ENCODE peak calls at places on chromosomes 12 and 14, in four cellular contexts. One of them, this sample, is unnamed.

GRCh38 chr14:28102814-28103213 is 663.8 kb upstream of the FOXG1 start:
- DNase-seq in K562: no peak
- DNase-seq in H1: no peak
- DNase-seq in HepG2: no peak
- DNase-seq in this sample: no peak

GRCh38 chr14:88518592-88519512 is 36.0 kb downstream of the PTPN21 start:
- DNase-seq in K562: no peak
- DNase-seq in H1: no peak
- DNase-seq in HepG2: no peak
- DNase-seq in this sample: no peak

GRCh38 chr14:74380845-74381244 is 32.6 kb downstream of the VRTN start:
- DNase-seq in K562: no peak
- DNase-seq in H1: no peak
- DNase-seq in HepG2: no peak
- DNase-seq in this sample: no peak

GRCh38 chr12:54306925-54307731 is 6.3 kb upstream of the NFE2 start:
- DNase-seq in K562: peak; percentile 91
- DNase-seq in H1: no peak
- DNase-seq in HepG2: peak; percentile 58
- DNase-seq in this sample: peak; percentile 59

GRCh38 chr14:93005135-93005813 is 82.3 kb downstream of the CHGA start:
- DNase-seq in K562: no peak
- DNase-seq in H1: no peak
- DNase-seq in HepG2: no peak
- DNase-seq in this sample: no peak

GRCh38 chr14:65656554-65656953 is 244.0 kb downstream of the FUT8 start:
- DNase-seq in K562: no peak
- DNase-seq in H1: no peak
- DNase-seq in HepG2: no peak
- DNase-seq in this sample: no peak

GRCh38 chr12:23084236-23084995 is 459.4 kb downstream of the ETNK1 start:
- DNase-seq in K562: peak; percentile 8
- DNase-seq in H1: no peak
- DNase-seq in HepG2: peak; percentile 6
- DNase-seq in this sample: peak; percentile 59

GRCh38 chr14:53850714-53851296 is 105.8 kb downstream of the BMP4 start:
- DNase-seq in K562: no peak
- DNase-seq in H1: no peak
- DNase-seq in HepG2: peak; percentile 91
- DNase-seq in this sample: peak; percentile 75

GRCh38 chr12:96497800-96498199 is 8.4 kb downstream of the CFAP54 start:
- DNase-seq in K562: no peak
- DNase-seq in H1: no peak
- DNase-seq in HepG2: no peak
- DNase-seq in this sample: no peak

GRCh38 chr12:109735825-109736551 is 22.4 kb downstream of the FAM222A start:
- DNase-seq in K562: no peak
- DNase-seq in H1: no peak
- DNase-seq in HepG2: no peak
- DNase-seq in this sample: no peak

GRCh38 chr14:55556929-55557623 is 22.9 kb upstream of the KTN1 start:
- DNase-seq in K562: no peak
- DNase-seq in H1: no peak
- DNase-seq in HepG2: peak; percentile 34
- DNase-seq in this sample: no peak

GRCh38 chr12:76031081-76031413 is 529 bp downstream of the PHLDA1 start:
- DNase-seq in K562: no peak
- DNase-seq in H1: no peak
- DNase-seq in HepG2: no peak
- DNase-seq in this sample: no peak

GRCh38 chr14:95481391-95482022 is 34.9 kb downstream of the SYNE3 start:
- DNase-seq in K562: no peak
- DNase-seq in H1: no peak
- DNase-seq in HepG2: no peak
- DNase-seq in this sample: no peak

GRCh38 chr14:55938249-55938791 is 179.9 kb upstream of the PELI2 start:
- DNase-seq in K562: no peak
- DNase-seq in H1: no peak
- DNase-seq in HepG2: no peak
- DNase-seq in this sample: no peak

GRCh38 chr14:94562019-94562418 is 777 bp downstream of the SERPINA4 start:
- DNase-seq in K562: no peak
- DNase-seq in H1: no peak
- DNase-seq in HepG2: no peak
- DNase-seq in this sample: no peak

GRCh38 chr14:93520053-93520607 is 89.4 kb downstream of the UNC79 start:
- DNase-seq in K562: no peak
- DNase-seq in H1: no peak
- DNase-seq in HepG2: no peak
- DNase-seq in this sample: no peak

GRCh38 chr12:2294651-2295475 is 242.1 kb downstream of the CACNA1C start:
- DNase-seq in K562: no peak
- DNase-seq in H1: no peak
- DNase-seq in HepG2: no peak
- DNase-seq in this sample: no peak

GRCh38 chr12:68559984-68560822 is 50.5 kb upstream of the RAP1B start:
- DNase-seq in K562: no peak
- DNase-seq in H1: no peak
- DNase-seq in HepG2: no peak
- DNase-seq in this sample: no peak

GRCh38 chr14:93984987-93985410 is 8.6 kb upstream of the ASB2 start:
- DNase-seq in K562: peak; percentile 23
- DNase-seq in H1: no peak
- DNase-seq in HepG2: peak; percentile 77
- DNase-seq in this sample: peak; percentile 56

GRCh38 chr14:89921896-89922548 is 32.5 kb downstream of the EFCAB11 start:
- DNase-seq in K562: no peak
- DNase-seq in H1: no peak
- DNase-seq in HepG2: no peak
- DNase-seq in this sample: no peak

GRCh38 chr12:23662966-23663365 is 286.5 kb downstream of the SOX5 start:
- DNase-seq in K562: no peak
- DNase-seq in H1: no peak
- DNase-seq in HepG2: no peak
- DNase-seq in this sample: no peak

GRCh38 chr14:50828738-50829471 is 2.1 kb downstream of the NIN start:
- DNase-seq in K562: no peak
- DNase-seq in H1: no peak
- DNase-seq in HepG2: no peak
- DNase-seq in this sample: no peak

GRCh38 chr12:47214771-47215170 is 135.0 kb upstream of the AMIGO2 start:
- DNase-seq in K562: no peak
- DNase-seq in H1: no peak
- DNase-seq in HepG2: no peak
- DNase-seq in this sample: no peak

GRCh38 chr14:73269729-73270651 is 32.7 kb downstream of the PAPLN start:
- DNase-seq in K562: no peak
- DNase-seq in H1: no peak
- DNase-seq in HepG2: no peak
- DNase-seq in this sample: no peak

GRCh38 chr14:39467889-39468524 is 35.8 kb upstream of the FBXO33 start:
- DNase-seq in K562: no peak
- DNase-seq in H1: peak; percentile 33
- DNase-seq in HepG2: peak; percentile 83
- DNase-seq in this sample: peak; percentile 66

GRCh38 chr12:48813464-48814312 is 4.6 kb upstream of the CACNB3 start:
- DNase-seq in K562: no peak
- DNase-seq in H1: no peak
- DNase-seq in HepG2: no peak
- DNase-seq in this sample: no peak

GRCh38 chr14:78836777-78837176 is 666.6 kb downstream of the NRXN3 start:
- DNase-seq in K562: peak; percentile 41
- DNase-seq in H1: peak; percentile 77
- DNase-seq in HepG2: peak; percentile 37
- DNase-seq in this sample: peak; percentile 76

GRCh38 chr14:68968721-68969120 is 10.4 kb downstream of the ACTN1 start:
- DNase-seq in K562: no peak
- DNase-seq in H1: no peak
- DNase-seq in HepG2: no peak
- DNase-seq in this sample: no peak

GRCh38 chr14:90697577-90698206 is 118.5 kb downstream of the TTC7B start:
- DNase-seq in K562: peak; percentile 72
- DNase-seq in H1: peak; percentile 44
- DNase-seq in HepG2: peak; percentile 61
- DNase-seq in this sample: peak; percentile 71

GRCh38 chr14:20387577-20387976 is 25.7 kb downstream of the TEP1 start:
- DNase-seq in K562: no peak
- DNase-seq in H1: no peak
- DNase-seq in HepG2: no peak
- DNase-seq in this sample: no peak

GRCh38 chr12:6047249-6048227 is 76.9 kb downstream of the VWF start:
- DNase-seq in K562: no peak
- DNase-seq in H1: no peak
- DNase-seq in HepG2: no peak
- DNase-seq in this sample: no peak

GRCh38 chr14:103862393-103862782 is 15.0 kb upstream of the PPP1R13B start:
- DNase-seq in K562: no peak
- DNase-seq in H1: no peak
- DNase-seq in HepG2: peak; percentile 95
- DNase-seq in this sample: no peak

GRCh38 chr12:63821781-63822251 is 22.7 kb upstream of the SRGAP1 start:
- DNase-seq in K562: no peak
- DNase-seq in H1: no peak
- DNase-seq in HepG2: no peak
- DNase-seq in this sample: no peak

GRCh38 chr14:39034481-39035296 is 68.3 kb downstream of the SEC23A start:
- DNase-seq in K562: no peak
- DNase-seq in H1: no peak
- DNase-seq in HepG2: peak; percentile 66
- DNase-seq in this sample: peak; percentile 13

GRCh38 chr12:116492703-116493324 is 66.4 kb upstream of the MAP1LC3B2 start:
- DNase-seq in K562: peak; percentile 79
- DNase-seq in H1: no peak
- DNase-seq in HepG2: no peak
- DNase-seq in this sample: peak; percentile 91
- TF ChIP-seq RNF2 in K562: peak; percentile 19
- TF ChIP-seq RNF2 in H1: no peak
- TF ChIP-seq RNF2 in HepG2: no peak
- TF ChIP-seq RNF2 in this sample: no peak

GRCh38 chr12:132726386-132726785 is 15.7 kb downstream of the PGAM5 start:
- DNase-seq in K562: no peak
- DNase-seq in H1: no peak
- DNase-seq in HepG2: no peak
- DNase-seq in this sample: no peak

GRCh38 chr12:132720606-132721005 is 10.0 kb downstream of the PGAM5 start:
- DNase-seq in K562: no peak
- DNase-seq in H1: no peak
- DNase-seq in HepG2: no peak
- DNase-seq in this sample: no peak

GRCh38 chr12:132723764-132724140 is 13.1 kb downstream of the PGAM5 start:
- DNase-seq in K562: no peak
- DNase-seq in H1: no peak
- DNase-seq in HepG2: no peak
- DNase-seq in this sample: no peak

GRCh38 chr12:132724506-132725220 is 14.0 kb downstream of the PGAM5 start:
- DNase-seq in K562: no peak
- DNase-seq in H1: no peak
- DNase-seq in HepG2: no peak
- DNase-seq in this sample: no peak

GRCh38 chr12:132723015-132723763 is 12.5 kb downstream of the PGAM5 start:
- DNase-seq in K562: no peak
- DNase-seq in H1: no peak
- DNase-seq in HepG2: no peak
- DNase-seq in this sample: no peak
- TF ChIP-seq RNF2 in K562: no peak
- TF ChIP-seq RNF2 in H1: no peak
- TF ChIP-seq RNF2 in HepG2: no peak
- TF ChIP-seq RNF2 in this sample: no peak

DNA sequence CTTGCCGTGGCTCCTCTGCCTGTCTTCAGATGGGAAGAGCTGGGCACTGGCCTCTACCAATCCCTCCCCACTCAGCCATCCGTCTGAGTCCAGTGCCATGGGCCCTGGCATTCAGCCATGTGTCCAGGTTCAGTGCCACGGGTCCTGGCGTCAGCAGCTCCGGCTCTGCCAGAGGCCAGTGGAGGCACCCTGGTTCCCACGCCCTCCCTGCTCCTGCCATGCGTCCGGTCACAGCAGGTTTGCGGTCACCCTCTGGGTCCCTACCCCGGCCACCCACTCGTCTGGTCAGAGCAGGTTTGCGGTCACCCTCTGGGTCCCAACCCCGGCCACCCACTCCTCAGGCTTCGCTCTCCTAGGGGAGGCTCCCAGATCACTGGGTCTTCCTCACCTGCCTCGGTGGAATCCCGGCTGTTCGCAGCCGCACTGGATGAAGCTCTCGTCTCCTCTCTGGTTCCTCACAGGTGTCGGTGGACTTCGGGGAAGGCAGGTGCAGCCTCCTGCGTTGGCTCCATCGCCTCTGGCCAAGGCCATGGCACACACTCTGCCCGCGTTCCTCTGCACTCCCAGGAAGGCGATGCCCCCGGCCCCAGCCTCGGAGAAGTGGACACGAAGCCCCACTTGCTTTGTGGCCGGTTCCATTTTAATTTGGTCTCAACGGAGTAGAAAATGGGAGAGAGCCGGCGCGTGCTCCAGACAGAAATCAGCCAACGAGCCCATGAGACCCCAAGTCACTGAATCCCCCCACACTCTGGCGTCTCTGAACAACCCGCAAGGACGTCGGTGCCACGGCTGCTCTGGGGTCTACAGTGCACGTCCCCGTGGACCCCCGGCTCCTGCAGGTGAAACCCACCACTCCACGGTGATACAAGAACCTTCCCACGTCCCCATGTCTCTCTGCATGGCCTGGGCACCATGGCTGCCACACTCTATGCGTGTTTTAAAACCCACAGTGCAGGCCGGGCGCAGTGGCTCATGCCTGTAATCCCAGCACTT is 47.8 kb upstream of the FBRSL1 start:
- DNase-seq in K562: no peak
- DNase-seq in H1: no peak
- DNase-seq in HepG2: no peak
- DNase-seq in this sample: no peak
- TF ChIP-seq RNF2 in K562: no peak
- TF ChIP-seq RNF2 in H1: no peak
- TF ChIP-seq RNF2 in HepG2: no peak
- TF ChIP-seq RNF2 in this sample: no peak

GRCh38 chr12:52209321-52209720 is 17.5 kb upstream of the KRT80 start:
- DNase-seq in K562: no peak
- DNase-seq in H1: no peak
- DNase-seq in HepG2: no peak
- DNase-seq in this sample: no peak
- TF ChIP-seq RNF2 in K562: no peak
- TF ChIP-seq RNF2 in H1: no peak
- TF ChIP-seq RNF2 in HepG2: no peak
- TF ChIP-seq RNF2 in this sample: no peak

GRCh38 chr14:80110721-80111120 is 100.6 kb downstream of the DIO2 start:
- DNase-seq in K562: no peak
- DNase-seq in H1: no peak
- DNase-seq in HepG2: no peak
- DNase-seq in this sample: no peak
- TF ChIP-seq RNF2 in K562: no peak
- TF ChIP-seq RNF2 in H1: no peak
- TF ChIP-seq RNF2 in HepG2: no peak
- TF ChIP-seq RNF2 in this sample: no peak